ENCODE peak calls at places on chromosomes 11 and 22, in five cellular contexts. U, L, R, Y and G are unnamed samples.
A peak's percentile ranks its signal among the peaks of the same experiment; 100 is the strongest.

GRCh38 chr22:39967996-39968968 is 8.1 kb downstream of the TMA7B start:
- DNase-seq in U (no peak), L (no peak), R (no peak), Y (no peak), G (no peak)

GRCh38 chr22:20989323-20990138 is 7.4 kb downstream of the LZTR1 start:
- DNase-seq in U (no peak), L (no peak), R (peak; percentile 46), Y (no peak), G (no peak)

GRCh38 chr11:4480577-4481539 is 1.6 kb upstream of the OR52K1 start:
- DNase-seq in U (no peak), L (no peak), R (peak; percentile 38), Y (peak; percentile 18), G (peak; percentile 8)

GRCh38 chr11:134572741-134573675 is 161.0 kb upstream of the B3GAT1 start:
- DNase-seq in U (no peak), L (no peak), R (no peak), Y (no peak), G (no peak)

GRCh38 chr22:27714076-27714475 is 87.5 kb downstream of the MN1 start:
- DNase-seq in U (no peak), L (no peak), R (no peak), Y (no peak), G (no peak)

GRCh38 chr11:31764766-31765165 is 46.4 kb downstream of the PAX6 start:
- DNase-seq in U (no peak), L (no peak), R (no peak), Y (no peak), G (no peak)

GRCh38 chr22:23215294-23216204 is 35.2 kb downstream of the BCR start:
- DNase-seq in U (no peak), L (no peak), R (no peak), Y (peak; percentile 46), G (no peak)

GRCh38 chr11:26493616-26494015 is 78.4 kb downstream of the MUC15 start:
- DNase-seq in U (no peak), L (no peak), R (no peak), Y (no peak), G (no peak)

GRCh38 chr11:14067686-14068085 is 105.2 kb downstream of the SPON1 start:
- DNase-seq in U (no peak), L (no peak), R (peak; percentile 11), Y (no peak), G (no peak)